ENCODE peak calls at places on chromosome 2, in five cellular contexts. One of them, this sample, is unnamed.

GRCh38 chr2:189685540-189686229 is 11.2 kb downstream of the ANKAR start:
- DNase-seq in Peyer's patch: no peak
- DNase-seq in endothelial cell: no peak
- DNase-seq in MCF 10A: peak
- DNase-seq in kidney glomerular epithelial cell: peak
- DNase-seq in this sample: no peak

GRCh38 chr2:71681626-71682025 is 228.3 kb downstream of the DYSF start:
- DNase-seq in MCF 10A: no peak
- DNase-seq in endothelial cell: no peak
- DNase-seq in Peyer's patch: no peak
- DNase-seq in kidney glomerular epithelial cell: no peak
- DNase-seq in this sample: no peak

GRCh38 chr2:241179894-241180293 is 8.6 kb upstream of the ANO7 start:
- DNase-seq in kidney glomerular epithelial cell: no peak
- DNase-seq in endothelial cell: no peak
- DNase-seq in Peyer's patch: no peak
- DNase-seq in MCF 10A: no peak
- DNase-seq in this sample: no peak

GRCh38 chr2:105521176-105521575 is 122.3 kb upstream of the FHL2 start:
- DNase-seq in Peyer's patch: no peak
- DNase-seq in MCF 10A: peak
- DNase-seq in endothelial cell: no peak
- DNase-seq in kidney glomerular epithelial cell: peak
- DNase-seq in this sample: no peak

GRCh38 chr2:8632755-8633154 is 49.1 kb upstream of the ID2 start:
- DNase-seq in endothelial cell: no peak
- DNase-seq in MCF 10A: no peak
- DNase-seq in Peyer's patch: no peak
- DNase-seq in kidney glomerular epithelial cell: no peak
- DNase-seq in this sample: no peak

GRCh38 chr2:109266998-109267854 is 138.2 kb downstream of the SH3RF3 start:
- DNase-seq in MCF 10A: peak
- DNase-seq in Peyer's patch: no peak
- DNase-seq in endothelial cell: peak
- DNase-seq in kidney glomerular epithelial cell: no peak
- DNase-seq in this sample: no peak

GRCh38 chr2:11813951-11814350 is 67.5 kb downstream of the LPIN1 start:
- DNase-seq in endothelial cell: no peak
- DNase-seq in kidney glomerular epithelial cell: no peak
- DNase-seq in MCF 10A: no peak
- DNase-seq in Peyer's patch: no peak
- DNase-seq in this sample: no peak

GRCh38 chr2:128967666-128968065 is 649.0 kb upstream of the HS6ST1 start:
- DNase-seq in kidney glomerular epithelial cell: no peak
- DNase-seq in endothelial cell: no peak
- DNase-seq in MCF 10A: no peak
- DNase-seq in Peyer's patch: no peak
- DNase-seq in this sample: no peak

GRCh38 chr2:176652300-176653182 is 383.3 kb downstream of the MTX2 start:
- DNase-seq in Peyer's patch: no peak
- DNase-seq in endothelial cell: no peak
- DNase-seq in MCF 10A: peak
- DNase-seq in kidney glomerular epithelial cell: peak
- DNase-seq in this sample: no peak

GRCh38 chr2:8317419-8317818 is 364.4 kb upstream of the ID2 start:
- DNase-seq in MCF 10A: no peak
- DNase-seq in kidney glomerular epithelial cell: no peak
- DNase-seq in endothelial cell: no peak
- DNase-seq in Peyer's patch: no peak
- DNase-seq in this sample: no peak

GRCh38 chr2:20210462-20210861 is 14.5 kb downstream of the SDC1 start:
- DNase-seq in Peyer's patch: no peak
- DNase-seq in endothelial cell: no peak
- DNase-seq in kidney glomerular epithelial cell: no peak
- DNase-seq in MCF 10A: no peak
- DNase-seq in this sample: no peak

GRCh38 chr2:28970464-28971160 is 10.5 kb upstream of the TOGARAM2 start:
- DNase-seq in endothelial cell: no peak
- DNase-seq in MCF 10A: no peak
- DNase-seq in Peyer's patch: no peak
- DNase-seq in kidney glomerular epithelial cell: no peak
- DNase-seq in this sample: no peak

GRCh38 chr2:159202568-159203071 is 83.9 kb downstream of the WDSUB1 start:
- DNase-seq in kidney glomerular epithelial cell: peak
- DNase-seq in MCF 10A: no peak
- DNase-seq in endothelial cell: no peak
- DNase-seq in Peyer's patch: no peak
- DNase-seq in this sample: peak

GRCh38 chr2:9004338-9005204 is 1.1 kb upstream of the MBOAT2 start:
- DNase-seq in MCF 10A: peak
- DNase-seq in Peyer's patch: no peak
- DNase-seq in endothelial cell: no peak
- DNase-seq in kidney glomerular epithelial cell: no peak
- DNase-seq in this sample: no peak

GRCh38 chr2:6917071-6917760 is at the start of gene RNF144A:
- DNase-seq in Peyer's patch: peak
- DNase-seq in endothelial cell: peak
- DNase-seq in MCF 10A: no peak
- DNase-seq in kidney glomerular epithelial cell: peak
- DNase-seq in this sample: no peak

GRCh38 chr2:104794416-104794815 is 59.5 kb upstream of the POU3F3 start:
- DNase-seq in kidney glomerular epithelial cell: no peak
- DNase-seq in MCF 10A: peak
- DNase-seq in endothelial cell: no peak
- DNase-seq in Peyer's patch: no peak
- DNase-seq in this sample: no peak

GRCh38 chr2:210502997-210503621 is 26.6 kb upstream of the LANCL1 start:
- DNase-seq in endothelial cell: peak
- DNase-seq in kidney glomerular epithelial cell: peak
- DNase-seq in Peyer's patch: peak
- DNase-seq in MCF 10A: peak
- DNase-seq in this sample: no peak

GRCh38 chr2:104868081-104868806 is 14.3 kb downstream of the POU3F3 start:
- DNase-seq in Peyer's patch: no peak
- DNase-seq in endothelial cell: no peak
- DNase-seq in kidney glomerular epithelial cell: no peak
- DNase-seq in MCF 10A: no peak
- DNase-seq in this sample: no peak

GRCh38 chr2:96626553-96626942 is 11.6 kb downstream of the KANSL3 start:
- DNase-seq in Peyer's patch: no peak
- DNase-seq in kidney glomerular epithelial cell: no peak
- DNase-seq in endothelial cell: no peak
- DNase-seq in MCF 10A: no peak
- DNase-seq in this sample: no peak

GRCh38 chr2:222805591-222806304 is 55.1 kb upstream of the ACSL3 start:
- DNase-seq in Peyer's patch: no peak
- DNase-seq in kidney glomerular epithelial cell: no peak
- DNase-seq in MCF 10A: peak
- DNase-seq in endothelial cell: no peak
- DNase-seq in this sample: no peak

GRCh38 chr2:40127147-40127546 is 324.7 kb downstream of the SLC8A1 start:
- DNase-seq in MCF 10A: no peak
- DNase-seq in endothelial cell: no peak
- DNase-seq in kidney glomerular epithelial cell: no peak
- DNase-seq in Peyer's patch: no peak
- DNase-seq in this sample: no peak

GRCh38 chr2:240348522-240348921 is 86.9 kb upstream of the GPC1 start:
- DNase-seq in endothelial cell: no peak
- DNase-seq in MCF 10A: no peak
- DNase-seq in Peyer's patch: no peak
- DNase-seq in kidney glomerular epithelial cell: no peak
- DNase-seq in this sample: no peak

This sample was measured in epithelial cell of proximal tubule.